ENCODE peak calls at places on chromosomes 12 and 14, in seven cellular contexts. One of them, this sample, is unnamed.

GRCh38 chr14:52888839-52889838 is 61.7 kb downstream of the FERMT2 start:
- DNase-seq in SK-N-SH: no peak
- DNase-seq in iPS DF 6.9: no peak
- DNase-seq in psoas muscle: no peak
- DNase-seq in uterus: no peak
- DNase-seq in MM.1S: no peak
- DNase-seq in neuronal stem cell: no peak
- DNase-seq in this sample: no peak

GRCh38 chr14:57390806-57391562 is 598 bp downstream of the NAA30 start:
- DNase-seq in psoas muscle: peak; percentile 64
- DNase-seq in MM.1S: peak; percentile 11
- DNase-seq in neuronal stem cell: peak; percentile 30
- DNase-seq in iPS DF 6.9: no peak
- DNase-seq in SK-N-SH: peak; percentile 78
- DNase-seq in uterus: peak; percentile 14
- DNase-seq in this sample: peak; percentile 91

GRCh38 chr12:47870175-47870781 is 34.5 kb downstream of the VDR start:
- DNase-seq in psoas muscle: peak; percentile 82
- DNase-seq in iPS DF 6.9: peak; percentile 33
- DNase-seq in MM.1S: peak; percentile 83
- DNase-seq in SK-N-SH: peak; percentile 62
- DNase-seq in uterus: peak; percentile 47
- DNase-seq in neuronal stem cell: peak; percentile 23
- DNase-seq in this sample: peak; percentile 50

GRCh38 chr12:48198619-48198973 is 4.5 kb downstream of the OR10AD1 start:
- DNase-seq in uterus: peak; percentile 39
- DNase-seq in neuronal stem cell: no peak
- DNase-seq in psoas muscle: peak; percentile 85
- DNase-seq in SK-N-SH: peak; percentile 50
- DNase-seq in MM.1S: no peak
- DNase-seq in iPS DF 6.9: no peak
- DNase-seq in this sample: peak; percentile 91

GRCh38 chr14:92942136-92942535 is 19.2 kb downstream of the CHGA start:
- DNase-seq in uterus: no peak
- DNase-seq in MM.1S: no peak
- DNase-seq in neuronal stem cell: no peak
- DNase-seq in iPS DF 6.9: no peak
- DNase-seq in psoas muscle: no peak
- DNase-seq in SK-N-SH: no peak
- DNase-seq in this sample: no peak

GRCh38 chr12:78951746-78952532 is 87.4 kb downstream of the SYT1 start:
- DNase-seq in iPS DF 6.9: no peak
- DNase-seq in uterus: no peak
- DNase-seq in SK-N-SH: peak; percentile 30
- DNase-seq in psoas muscle: no peak
- DNase-seq in neuronal stem cell: peak; percentile 9
- DNase-seq in MM.1S: no peak
- DNase-seq in this sample: no peak

GRCh38 chr14:55730602-55731001 is 150.6 kb downstream of the KTN1 start:
- DNase-seq in psoas muscle: no peak
- DNase-seq in SK-N-SH: no peak
- DNase-seq in iPS DF 6.9: no peak
- DNase-seq in MM.1S: no peak
- DNase-seq in neuronal stem cell: no peak
- DNase-seq in uterus: no peak
- DNase-seq in this sample: no peak

GRCh38 chr14:60515244-60515695 is 6.3 kb downstream of the SIX6 start:
- DNase-seq in iPS DF 6.9: no peak
- DNase-seq in neuronal stem cell: no peak
- DNase-seq in uterus: no peak
- DNase-seq in MM.1S: no peak
- DNase-seq in SK-N-SH: no peak
- DNase-seq in psoas muscle: peak; percentile 62
- DNase-seq in this sample: no peak

GRCh38 chr12:48629541-48629940 is 52.5 kb downstream of the KANSL2 start:
- DNase-seq in neuronal stem cell: no peak
- DNase-seq in MM.1S: no peak
- DNase-seq in iPS DF 6.9: no peak
- DNase-seq in uterus: no peak
- DNase-seq in SK-N-SH: no peak
- DNase-seq in psoas muscle: no peak
- DNase-seq in this sample: no peak

GRCh38 chr12:19810213-19810612 is 370.9 kb downstream of the AEBP2 start:
- DNase-seq in uterus: no peak
- DNase-seq in psoas muscle: no peak
- DNase-seq in SK-N-SH: no peak
- DNase-seq in neuronal stem cell: no peak
- DNase-seq in MM.1S: no peak
- DNase-seq in iPS DF 6.9: no peak
- DNase-seq in this sample: no peak

GRCh38 chr12:10288989-10289388 is 18.7 kb upstream of the KLRD1 start:
- DNase-seq in iPS DF 6.9: no peak
- DNase-seq in neuronal stem cell: no peak
- DNase-seq in psoas muscle: no peak
- DNase-seq in uterus: no peak
- DNase-seq in SK-N-SH: no peak
- DNase-seq in MM.1S: no peak
- DNase-seq in this sample: no peak

GRCh38 chr12:6370994-6371754 is 4.2 kb downstream of the SCNN1A start:
- DNase-seq in psoas muscle: peak; percentile 27
- DNase-seq in iPS DF 6.9: peak; percentile 82
- DNase-seq in SK-N-SH: no peak
- DNase-seq in uterus: peak; percentile 43
- DNase-seq in MM.1S: no peak
- DNase-seq in neuronal stem cell: peak; percentile 50
- DNase-seq in this sample: peak; percentile 88

GRCh38 chr12:106342397-106343212 is 14.9 kb upstream of the POLR3B start:
- DNase-seq in iPS DF 6.9: no peak
- DNase-seq in MM.1S: no peak
- DNase-seq in neuronal stem cell: no peak
- DNase-seq in psoas muscle: peak; percentile 92
- DNase-seq in SK-N-SH: no peak
- DNase-seq in uterus: peak; percentile 87
- DNase-seq in this sample: no peak

GRCh38 chr12:6532051-6532926 is 2.0 kb upstream of the GAPDH start:
- DNase-seq in SK-N-SH: peak; percentile 57
- DNase-seq in MM.1S: peak; percentile 96
- DNase-seq in psoas muscle: peak; percentile 79
- DNase-seq in iPS DF 6.9: no peak
- DNase-seq in neuronal stem cell: peak; percentile 69
- DNase-seq in uterus: peak; percentile 61
- DNase-seq in this sample: no peak

GRCh38 chr14:79395061-79395460 is 816.2 kb downstream of the DIO2 start:
- DNase-seq in SK-N-SH: no peak
- DNase-seq in psoas muscle: no peak
- DNase-seq in uterus: no peak
- DNase-seq in iPS DF 6.9: no peak
- DNase-seq in MM.1S: no peak
- DNase-seq in neuronal stem cell: no peak
- DNase-seq in this sample: no peak

GRCh38 chr14:38567728-38568127 is 311.8 kb upstream of the CLEC14A start:
- DNase-seq in iPS DF 6.9: no peak
- DNase-seq in psoas muscle: no peak
- DNase-seq in MM.1S: no peak
- DNase-seq in uterus: no peak
- DNase-seq in neuronal stem cell: no peak
- DNase-seq in SK-N-SH: no peak
- DNase-seq in this sample: no peak

GRCh38 chr14:44639986-44640385 is 132.9 kb upstream of the FSCB start:
- DNase-seq in uterus: no peak
- DNase-seq in iPS DF 6.9: no peak
- DNase-seq in SK-N-SH: no peak
- DNase-seq in neuronal stem cell: no peak
- DNase-seq in MM.1S: no peak
- DNase-seq in psoas muscle: no peak
- DNase-seq in this sample: no peak

GRCh38 chr14:102732924-102733323 is 44.3 kb upstream of the TRAF3 start:
- DNase-seq in psoas muscle: no peak
- DNase-seq in iPS DF 6.9: no peak
- DNase-seq in SK-N-SH: no peak
- DNase-seq in uterus: no peak
- DNase-seq in MM.1S: no peak
- DNase-seq in neuronal stem cell: no peak
- DNase-seq in this sample: no peak

GRCh38 chr12:130043685-130044421 is 118.4 kb upstream of the FZD10 start:
- DNase-seq in psoas muscle: no peak
- DNase-seq in MM.1S: no peak
- DNase-seq in iPS DF 6.9: no peak
- DNase-seq in SK-N-SH: no peak
- DNase-seq in neuronal stem cell: no peak
- DNase-seq in uterus: no peak
- DNase-seq in this sample: no peak

GRCh38 chr12:72274926-72275325 is 2.8 kb downstream of the TRHDE start:
- DNase-seq in SK-N-SH: no peak
- DNase-seq in neuronal stem cell: no peak
- DNase-seq in uterus: peak; percentile 14
- DNase-seq in psoas muscle: peak; percentile 38
- DNase-seq in MM.1S: no peak
- DNase-seq in iPS DF 6.9: no peak
- DNase-seq in this sample: no peak

DNA sequence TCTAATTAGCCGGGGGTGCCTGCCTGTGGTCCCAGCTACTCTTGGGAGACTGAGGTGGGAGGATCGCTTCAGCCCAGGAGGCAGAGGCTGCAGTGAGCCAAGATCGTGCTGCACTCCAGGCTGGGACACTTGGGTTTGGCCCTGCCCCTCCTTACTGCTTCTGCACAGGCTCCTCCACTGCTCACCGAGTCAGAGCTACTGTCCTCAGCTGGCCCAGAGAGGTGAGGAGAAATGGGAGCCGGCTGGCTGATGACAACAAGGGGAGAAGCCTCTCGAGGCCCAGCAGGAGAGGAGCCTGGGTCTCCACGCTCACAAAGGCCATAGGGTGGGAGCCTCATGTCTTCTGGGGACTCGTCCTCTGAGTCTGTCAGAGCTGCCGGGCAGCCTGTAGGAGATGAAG is 13.7 kb downstream of the CALCOCO1 start:
- DNase-seq in MM.1S: no peak
- DNase-seq in neuronal stem cell: no peak
- DNase-seq in iPS DF 6.9: no peak
- DNase-seq in SK-N-SH: no peak
- DNase-seq in uterus: no peak
- DNase-seq in psoas muscle: no peak
- DNase-seq in this sample: no peak
- H3K36me3 ChIP-seq in MM.1S: no peaks in the 10 kb centered on the region
- H3K36me3 ChIP-seq in neuronal stem cell: no peaks in the 10 kb centered on the region
- H3K36me3 ChIP-seq in iPS DF 6.9: no peaks in the 10 kb centered on the region
- H3K36me3 ChIP-seq in SK-N-SH: peaks cover 3% of the 10 kb centered on the region
- H3K36me3 ChIP-seq in uterus: no peaks in the 10 kb centered on the region
- H3K36me3 ChIP-seq in psoas muscle: peaks cover 71% of the 10 kb centered on the region
- H3K36me3 ChIP-seq in this sample: peaks cover 71% of the 10 kb centered on the region

DNA sequence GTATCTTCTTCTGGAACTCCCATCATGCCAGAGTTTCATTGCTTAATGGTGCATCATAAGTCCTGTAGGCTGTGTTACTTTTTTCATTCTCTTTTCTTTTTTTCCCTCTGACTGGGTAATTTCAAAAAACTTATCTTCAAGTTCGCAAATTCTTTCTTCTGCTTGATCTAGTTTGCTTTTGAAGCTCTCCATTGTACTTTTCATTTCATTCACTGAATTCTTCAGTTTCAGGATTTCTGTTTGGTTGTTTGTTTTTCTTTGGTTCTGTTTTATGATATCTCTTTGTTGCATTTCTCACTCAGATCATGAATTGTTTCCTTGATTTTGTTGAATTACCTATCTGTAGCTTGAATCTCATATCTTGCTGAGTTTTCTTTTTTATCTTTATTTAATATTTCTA is 83.3 kb upstream of the PRMT8 start:
- DNase-seq in SK-N-SH: no peak
- DNase-seq in MM.1S: no peak
- DNase-seq in iPS DF 6.9: no peak
- DNase-seq in neuronal stem cell: no peak
- DNase-seq in psoas muscle: no peak
- DNase-seq in uterus: no peak
- DNase-seq in this sample: no peak
- H3K9me3 ChIP-seq in SK-N-SH: no peaks in the 10 kb centered on the region
- H3K9me3 ChIP-seq in MM.1S: no peaks in the 10 kb centered on the region
- H3K9me3 ChIP-seq in iPS DF 6.9: peaks cover 2% of the 10 kb centered on the region
- H3K9me3 ChIP-seq in neuronal stem cell: peaks cover 17% of the 10 kb centered on the region
- H3K9me3 ChIP-seq in psoas muscle: peaks cover 32% of the 10 kb centered on the region
- H3K9me3 ChIP-seq in uterus: no peaks in the 10 kb centered on the region
- H3K9me3 ChIP-seq in this sample: peaks cover 19% of the 10 kb centered on the region

GRCh38 chr14:100531591-100532121 is 55.6 kb downstream of the BEGAIN start:
- DNase-seq in uterus: peak; percentile 15
- DNase-seq in MM.1S: no peak
- DNase-seq in iPS DF 6.9: no peak
- DNase-seq in neuronal stem cell: no peak
- DNase-seq in psoas muscle: peak; percentile 44
- DNase-seq in SK-N-SH: peak; percentile 49
- DNase-seq in this sample: peak; percentile 17
- H3K36me3 ChIP-seq in uterus: no peaks in the 10 kb centered on the region
- H3K36me3 ChIP-seq in MM.1S: no peaks in the 10 kb centered on the region
- H3K36me3 ChIP-seq in iPS DF 6.9: peaks cover 4% of the 10 kb centered on the region
- H3K36me3 ChIP-seq in neuronal stem cell: peaks cover 2% of the 10 kb centered on the region
- H3K36me3 ChIP-seq in psoas muscle: peaks cover 16% of the 10 kb centered on the region
- H3K36me3 ChIP-seq in SK-N-SH: no peaks in the 10 kb centered on the region
- H3K36me3 ChIP-seq in this sample: peaks cover 1% of the 10 kb centered on the region

GRCh38 chr12:69252033-69252432 is 12.7 kb downstream of the CPSF6 start:
- DNase-seq in neuronal stem cell: no peak
- DNase-seq in SK-N-SH: no peak
- DNase-seq in psoas muscle: no peak
- DNase-seq in iPS DF 6.9: no peak
- DNase-seq in MM.1S: no peak
- DNase-seq in uterus: no peak
- DNase-seq in this sample: no peak
- H3K9me3 ChIP-seq in neuronal stem cell: peaks cover 19% of the 10 kb centered on the region
- H3K9me3 ChIP-seq in SK-N-SH: no peaks in the 10 kb centered on the region
- H3K9me3 ChIP-seq in psoas muscle: no peaks in the 10 kb centered on the region
- H3K9me3 ChIP-seq in iPS DF 6.9: no peaks in the 10 kb centered on the region
- H3K9me3 ChIP-seq in MM.1S: no peaks in the 10 kb centered on the region
- H3K9me3 ChIP-seq in uterus: no peaks in the 10 kb centered on the region
- H3K9me3 ChIP-seq in this sample: no peaks in the 10 kb centered on the region

GRCh38 chr12:108532061-108532848 is 17.2 kb downstream of the FICD start:
- DNase-seq in psoas muscle: no peak
- DNase-seq in neuronal stem cell: no peak
- DNase-seq in uterus: no peak
- DNase-seq in iPS DF 6.9: no peak
- DNase-seq in MM.1S: no peak
- DNase-seq in SK-N-SH: no peak
- DNase-seq in this sample: no peak
- H3K36me3 ChIP-seq in psoas muscle: peaks cover 97% of the 10 kb centered on the region
- H3K36me3 ChIP-seq in neuronal stem cell: peaks cover 98% of the 10 kb centered on the region
- H3K36me3 ChIP-seq in uterus: no peaks in the 10 kb centered on the region
- H3K36me3 ChIP-seq in iPS DF 6.9: peaks cover 41% of the 10 kb centered on the region
- H3K36me3 ChIP-seq in MM.1S: peaks cover 18% of the 10 kb centered on the region
- H3K36me3 ChIP-seq in SK-N-SH: peaks cover 81% of the 10 kb centered on the region
- H3K36me3 ChIP-seq in this sample: peaks cover 64% of the 10 kb centered on the region

DNA sequence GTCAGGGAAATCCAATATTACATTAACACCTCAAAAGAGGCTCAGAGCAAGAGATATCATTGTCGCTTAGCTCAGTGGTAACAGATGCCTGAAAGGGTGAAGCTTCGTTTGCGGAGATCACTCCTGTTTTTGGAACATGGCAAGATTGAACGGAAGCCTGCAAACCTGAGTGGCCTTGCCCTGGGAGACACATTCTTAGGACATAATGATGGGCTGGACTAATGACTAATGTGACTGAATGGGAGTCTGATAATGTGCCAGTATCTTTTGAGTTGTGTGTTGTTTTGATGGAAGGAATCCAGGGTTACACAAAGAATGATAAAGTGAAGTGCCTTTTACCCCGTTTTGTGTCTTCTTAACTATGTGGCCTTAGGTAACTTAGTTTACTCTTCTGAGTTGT is 109.3 kb upstream of the IFNG-AS1 start:
- DNase-seq in MM.1S: no peak
- DNase-seq in SK-N-SH: no peak
- DNase-seq in neuronal stem cell: no peak
- DNase-seq in psoas muscle: no peak
- DNase-seq in iPS DF 6.9: no peak
- DNase-seq in uterus: no peak
- DNase-seq in this sample: no peak
- H3K9me3 ChIP-seq in MM.1S: no peaks in the 10 kb centered on the region
- H3K9me3 ChIP-seq in SK-N-SH: no peaks in the 10 kb centered on the region
- H3K9me3 ChIP-seq in neuronal stem cell: no peaks in the 10 kb centered on the region
- H3K9me3 ChIP-seq in psoas muscle: no peaks in the 10 kb centered on the region
- H3K9me3 ChIP-seq in iPS DF 6.9: no peaks in the 10 kb centered on the region
- H3K9me3 ChIP-seq in uterus: no peaks in the 10 kb centered on the region
- H3K9me3 ChIP-seq in this sample: no peaks in the 10 kb centered on the region